ENCODE peak calls at places on chromosome 5, in six cellular contexts. J is SK-N-SH, L is K562, C is HepG2, E is GM12878, F is H1. Z is an unnamed sample.

GRCh38 chr5:8508196-8508595 is 639.2 kb downstream of the MTRR start:
- DNase-seq in E (no peak), J (no peak), L (no peak), C (no peak), F (no peak), Z (no peak)

GRCh38 chr5:66848749-66849641 is 252.8 kb downstream of the MAST4 start:
- DNase-seq in F (no peak), E (no peak), J (peak), L (no peak), C (no peak), Z (no peak)

GRCh38 chr5:112977440-112977861 is 853 bp downstream of the DCP2 start:
- DNase-seq in J (no peak), E (no peak), C (no peak), F (no peak), L (peak), Z (no peak)

GRCh38 chr5:135996611-135997010 is 32.2 kb upstream of the TGFBI start:
- DNase-seq in F (no peak), J (no peak), E (no peak), L (no peak), C (no peak), Z (no peak)

GRCh38 chr5:134103998-134104612 is 10.4 kb upstream of the TCF7 start:
- DNase-seq in C (no peak), J (no peak), F (no peak), E (no peak), L (no peak), Z (no peak)

GRCh38 chr5:96083361-96083881 is 121.8 kb upstream of the ELL2 start:
- DNase-seq in F (no peak), L (peak), J (no peak), C (no peak), E (no peak), Z (no peak)

GRCh38 chr5:132850066-132850465 is 16.2 kb downstream of the GDF9 start:
- DNase-seq in F (no peak), E (no peak), C (no peak), L (no peak), J (no peak), Z (no peak)

GRCh38 chr5:24804221-24804681 is 159.5 kb upstream of the CDH10 start:
- DNase-seq in J (no peak), C (no peak), L (no peak), E (no peak), F (no peak), Z (no peak)

GRCh38 chr5:67004730-67005350 is 191.8 kb downstream of the CD180 start:
- DNase-seq in L (peak), J (peak), E (no peak), F (no peak), C (no peak), Z (no peak)

GRCh38 chr5:154276932-154277331 is 86.4 kb downstream of the GALNT10 start:
- DNase-seq in L (peak), C (no peak), E (no peak), F (no peak), J (no peak), Z (no peak)

GRCh38 chr5:176676361-176676824 is 29.1 kb downstream of the TSPAN17 start:
- DNase-seq in C (peak), F (no peak), E (peak), L (peak), J (no peak), Z (peak)

GRCh38 chr5:143524338-143524929 is 120.9 kb upstream of the NR3C1 start:
- DNase-seq in C (no peak), L (no peak), J (no peak), F (no peak), E (no peak), Z (no peak)

GRCh38 chr5:157802747-157803146 is 56.2 kb downstream of the CLINT1 start:
- DNase-seq in E (no peak), F (no peak), J (no peak), C (no peak), L (no peak), Z (no peak)

GRCh38 chr5:147361441-147362175 is 126.8 kb downstream of the STK32A start:
- DNase-seq in J (no peak), L (no peak), C (no peak), E (no peak), F (no peak), Z (no peak)

GRCh38 chr5:2748180-2748840 is 3.2 kb downstream of the IRX2 start:
- DNase-seq in E (no peak), J (no peak), C (no peak), F (no peak), L (no peak), Z (no peak)

GRCh38 chr5:87807783-87808182 is 395.1 kb upstream of the CCNH start:
- DNase-seq in E (no peak), F (no peak), L (no peak), J (no peak), C (no peak), Z (no peak)

GRCh38 chr5:168663276-168664004 is 84.3 kb upstream of the PANK3 start:
- DNase-seq in E (no peak), J (no peak), F (no peak), L (no peak), C (no peak), Z (no peak)

GRCh38 chr5:104573979-104574709 is 1011.6 kb upstream of the NUDT12 start:
- DNase-seq in J (no peak), L (no peak), F (no peak), C (no peak), E (no peak), Z (no peak)

GRCh38 chr5:143148461-143149170 is 254.9 kb downstream of the NR3C1 start:
- DNase-seq in C (no peak), L (no peak), F (no peak), E (no peak), J (no peak), Z (no peak)

GRCh38 chr5:126446498-126447224 is 23.5 kb downstream of the GRAMD2B start:
- DNase-seq in C (no peak), F (no peak), E (no peak), L (peak), J (no peak), Z (peak)

GRCh38 chr5:176754376-176754942 is 55.9 kb upstream of the UNC5A start:
- DNase-seq in C (no peak), F (no peak), E (no peak), J (no peak), L (no peak), Z (no peak)

GRCh38 chr5:115850771-115851416 is 9.2 kb downstream of the AP3S1 start:
- DNase-seq in C (no peak), E (no peak), J (no peak), L (no peak), F (no peak), Z (no peak)

GRCh38 chr5:173639-174600 is 17.4 kb upstream of the LRRC14B start:
- DNase-seq in J (no peak), E (no peak), L (no peak), C (no peak), F (no peak), Z (no peak)

GRCh38 chr5:40755407-40756365 is at the start of gene TTC33:
- DNase-seq in C (peak), J (peak), E (peak), F (peak), L (peak), Z (peak)

GRCh38 chr5:26833596-26833995 is 204.8 kb downstream of the CDH9 start:
- DNase-seq in C (no peak), J (no peak), E (no peak), L (no peak), F (no peak), Z (no peak)

GRCh38 chr5:150189728-150190502 is at the start of gene SLC6A7:
- DNase-seq in C (no peak), F (no peak), J (peak), L (no peak), E (no peak), Z (no peak)
- TF ChIP-seq SIN3A in C (no peak), F (no peak), J (no peak), L (no peak), E (no peak), Z (no peak)

GRCh38 chr5:6704361-6704851 is 8.8 kb upstream of the TENT4A start:
- DNase-seq in E (no peak), L (no peak), C (no peak), J (no peak), F (no peak), Z (no peak)
- H3K4me2 ChIP-seq in E (peak), L (no peak), C (no peak), J (peak), F (no peak), Z (peak)

GRCh38 chr5:75078035-75078434 is 25.7 kb upstream of the GCNT4 start:
- DNase-seq in E (no peak), J (no peak), C (no peak), F (no peak), L (no peak), Z (no peak)
- TF ChIP-seq SIN3A in E (no peak), J (no peak), C (no peak), F (no peak), L (no peak), Z (no peak)

DNA sequence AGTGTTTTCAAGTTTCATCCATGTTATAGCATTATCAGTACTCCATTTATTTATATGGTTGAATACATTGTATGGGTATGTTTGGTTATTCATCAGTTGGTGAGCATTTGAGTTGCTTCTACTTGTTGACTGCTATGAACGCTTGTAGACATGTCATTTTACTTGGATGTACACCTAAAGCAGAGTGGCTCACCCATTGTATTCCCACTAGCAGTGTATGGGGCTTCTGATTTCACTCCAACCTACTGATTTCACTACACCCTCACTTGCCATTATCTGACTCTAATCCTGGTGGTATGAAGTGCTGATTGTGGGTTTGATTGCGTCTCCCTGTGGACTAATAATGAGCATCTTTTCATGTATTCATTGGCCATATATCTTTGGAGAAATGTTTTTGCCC is 9.5 kb downstream of the NPM1 start:
- DNase-seq in C (no peak), J (no peak), L (no peak), E (no peak), F (no peak), Z (no peak)
- H3K4me2 ChIP-seq in C (peak), J (no peak), L (no peak), E (peak), F (no peak), Z (no peak)

GRCh38 chr5:31630931-31631330 is 8.0 kb upstream of the PDZD2 start:
- DNase-seq in F (no peak), E (no peak), L (no peak), C (no peak), J (peak), Z (no peak)
- TF ChIP-seq SIN3A in F (no peak), E (no peak), L (no peak), C (no peak), J (no peak), Z (no peak)

DNA sequence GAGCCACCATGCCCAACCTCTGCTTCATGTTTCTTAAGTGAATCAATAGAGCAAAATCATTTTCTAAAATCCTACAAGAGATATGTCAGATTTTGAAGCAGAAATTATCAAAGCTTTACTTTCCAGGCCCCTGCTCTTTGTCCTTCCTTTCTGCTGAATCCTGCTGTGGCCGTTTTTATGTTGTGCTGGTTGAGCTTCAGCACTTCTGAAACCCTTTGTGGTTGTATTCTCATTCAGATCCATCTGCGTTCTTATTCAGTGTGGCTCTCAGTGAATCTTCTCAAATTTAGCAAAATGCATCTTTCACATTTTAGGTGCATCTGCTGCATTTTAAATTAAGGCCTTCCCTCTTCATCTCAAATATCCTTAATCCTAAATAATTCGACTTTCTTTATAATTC is 26.0 kb downstream of the JMY start:
- DNase-seq in L (no peak), J (no peak), F (no peak), C (no peak), E (no peak), Z (no peak)
- H3K4me2 ChIP-seq in L (no peak), J (no peak), F (peak), C (no peak), E (peak), Z (no peak)

GRCh38 chr5:124457101-124457500 is 289.3 kb downstream of the ZNF608 start:
- DNase-seq in L (no peak), F (no peak), J (no peak), C (no peak), E (no peak), Z (no peak)

GRCh38 chr5:124452389-124452788 is 294.1 kb downstream of the ZNF608 start:
- DNase-seq in L (no peak), F (no peak), C (no peak), E (no peak), J (no peak), Z (no peak)

GRCh38 chr5:124456244-124456643 is 290.2 kb downstream of the ZNF608 start:
- DNase-seq in L (no peak), F (no peak), E (no peak), C (no peak), J (no peak), Z (no peak)

GRCh38 chr5:124451721-124452383 is 294.6 kb downstream of the ZNF608 start:
- DNase-seq in J (no peak), C (no peak), E (no peak), F (no peak), L (no peak), Z (no peak)

GRCh38 chr5:124453221-124454032 is 293.0 kb downstream of the ZNF608 start:
- DNase-seq in F (no peak), E (peak), C (no peak), J (no peak), L (no peak), Z (peak)
- TF ChIP-seq SIN3A in F (no peak), E (no peak), C (no peak), J (no peak), L (no peak), Z (no peak)

DNA sequence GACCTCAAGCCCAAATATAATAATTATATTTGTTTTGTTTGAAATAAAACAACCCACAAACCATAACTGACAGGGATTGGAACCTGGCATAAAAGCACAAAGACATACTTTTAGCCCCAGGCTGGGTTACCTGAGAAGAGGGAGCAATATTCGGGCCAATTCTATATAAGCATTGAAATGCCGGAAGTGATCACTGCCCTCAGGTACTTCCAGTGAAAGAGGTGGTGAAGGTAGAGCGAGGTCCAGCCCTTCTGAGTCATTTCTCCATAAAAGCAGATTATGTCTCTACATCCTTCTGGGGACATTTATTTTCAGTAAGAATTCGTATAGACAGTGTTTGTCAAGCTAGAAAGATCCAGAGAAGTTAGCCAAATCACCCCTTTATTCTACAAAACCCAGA is 59.6 kb downstream of the GCNT4 start:
- DNase-seq in J (no peak), F (no peak), C (no peak), E (no peak), L (no peak), Z (no peak)
- H3K4me2 ChIP-seq in J (no peak), F (no peak), C (no peak), E (no peak), L (no peak), Z (no peak)

DNA sequence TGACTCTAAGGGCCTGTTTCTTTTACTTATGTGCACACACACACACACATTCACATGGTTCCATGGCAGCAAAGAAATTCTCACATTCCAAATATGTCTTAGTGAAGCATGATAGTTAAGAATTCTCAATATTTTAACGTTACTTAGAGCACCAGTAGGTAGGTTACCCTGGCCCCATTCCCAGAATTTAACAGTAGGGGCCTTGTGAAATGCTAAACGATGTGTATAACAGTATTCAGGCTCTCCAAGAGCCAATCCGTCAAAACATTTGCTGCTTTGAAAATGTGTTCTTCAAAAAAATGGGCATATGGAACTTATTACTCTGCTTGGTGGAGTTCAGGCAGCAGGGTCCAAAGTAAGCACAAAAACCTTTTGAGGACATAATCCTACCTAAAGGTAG is 93.7 kb upstream of the DAB2 start:
- DNase-seq in J (no peak), E (no peak), F (no peak), C (no peak), L (no peak), Z (no peak)
- TF ChIP-seq SIN3A in J (no peak), E (no peak), F (no peak), C (no peak), L (no peak), Z (no peak)

DNA sequence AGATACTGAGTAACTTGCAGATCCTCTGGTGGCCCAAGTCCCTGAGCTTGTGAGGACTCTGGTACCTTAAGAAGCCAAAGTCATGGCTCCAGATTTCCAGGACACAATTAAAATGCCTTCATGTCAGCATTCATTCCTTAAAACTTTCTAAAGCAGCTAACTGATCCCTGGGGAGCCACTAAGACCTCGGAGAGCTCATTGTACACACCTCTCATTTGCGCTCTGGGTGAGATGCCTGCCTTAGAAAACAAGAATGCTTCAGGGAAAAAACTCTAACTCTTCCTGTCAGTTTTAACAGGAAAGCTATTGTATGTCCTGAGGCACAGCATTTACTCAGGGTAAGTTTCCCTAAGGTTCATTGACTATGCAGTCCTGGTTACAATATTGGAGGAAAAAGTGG is 285.0 kb downstream of the EFNA5 start:
- DNase-seq in E (no peak), L (no peak), J (no peak), C (no peak), F (no peak), Z (no peak)
- H3K4me2 ChIP-seq in E (no peak), L (no peak), J (no peak), C (no peak), F (no peak), Z (no peak)